ENCODE peak calls at places on chromosomes 13 and 19, in seven cellular contexts. Y is fibroblast of lung, E is body of pancreas, U is mucosa of descending colon, X is esophagus squamous epithelium, V is stomach, P is sigmoid colon. H is an unnamed sample.

GRCh38 chr13:33610471-33611015 is 207.4 kb upstream of the RFC3 start:
- DNase-seq in U (peak; percentile 38), Y (peak; percentile 56), P (no peak), E (peak; percentile 23), X (no peak), V (no peak), H (no peak)

GRCh38 chr13:75581874-75582640 is 32.5 kb downstream of the UCHL3 start:
- DNase-seq in X (no peak), E (no peak), P (no peak), U (no peak), Y (peak; percentile 57), V (no peak), H (no peak)

GRCh38 chr19:1591421-1592022 is 1.1 kb downstream of the MBD3 start:
- DNase-seq in U (no peak), V (no peak), P (no peak), Y (no peak), X (no peak), E (peak; percentile 26), H (no peak)

GRCh38 chr19:10074153-10074552 is 12.0 kb upstream of the SHFL start:
- DNase-seq in Y (no peak), V (no peak), E (no peak), U (no peak), X (no peak), P (no peak), H (no peak)

GRCh38 chr13:35761440-35762252 is 285.2 kb upstream of the MAB21L1 start:
- DNase-seq in U (no peak), P (no peak), Y (no peak), E (no peak), X (no peak), V (no peak), H (no peak)

GRCh38 chr13:110834572-110834971 is 80.3 kb downstream of the ANKRD10 start:
- DNase-seq in V (no peak), U (no peak), X (no peak), P (no peak), E (no peak), Y (no peak), H (no peak)

GRCh38 chr13:28533049-28533436 is 38.1 kb upstream of the FLT1 start:
- DNase-seq in X (no peak), E (no peak), V (no peak), P (no peak), U (no peak), Y (no peak), H (no peak)

GRCh38 chr13:46295531-46296464 is 84.1 kb downstream of the LRRC63 start:
- DNase-seq in X (no peak), P (no peak), E (peak; percentile 14), Y (peak; percentile 96), U (no peak), V (peak; percentile 34), H (peak; percentile 99)

GRCh38 chr13:43304449-43304848 is 281.1 kb downstream of the DNAJC15 start:
- DNase-seq in P (no peak), V (no peak), E (no peak), U (no peak), X (no peak), Y (no peak), H (no peak)

GRCh38 chr19:4984448-4984990 is 15.6 kb downstream of the KDM4B start:
- DNase-seq in V (no peak), E (no peak), Y (no peak), U (no peak), P (no peak), X (no peak), H (no peak)

GRCh38 chr13:41250993-41251392 is 12.4 kb downstream of the MTRF1 start:
- DNase-seq in Y (no peak), X (no peak), P (no peak), U (no peak), V (no peak), E (no peak), H (no peak)

GRCh38 chr13:70841240-70842061 is 733.2 kb upstream of the KLHL1 start:
- DNase-seq in Y (no peak), X (no peak), U (no peak), V (no peak), E (no peak), P (no peak), H (no peak)

GRCh38 chr13:53015044-53015443 is 13.6 kb upstream of the OLFM4 start:
- DNase-seq in E (peak; percentile 45), V (peak; percentile 67), U (no peak), Y (no peak), X (no peak), P (no peak), H (no peak)

GRCh38 chr13:50170447-50171037 is 155.3 kb downstream of the KCNRG start:
- DNase-seq in Y (no peak), U (no peak), E (no peak), P (no peak), X (no peak), V (no peak), H (no peak)

GRCh38 chr13:93876236-93876635 is 603.2 kb downstream of the DCT start:
- DNase-seq in V (no peak), U (no peak), P (no peak), Y (no peak), X (no peak), E (no peak), H (no peak)

GRCh38 chr13:100024023-100024422 is 42.4 kb downstream of the ZIC2 start:
- DNase-seq in P (no peak), V (no peak), X (no peak), E (no peak), Y (no peak), U (no peak), H (no peak)

GRCh38 chr19:48768989-48769713 is 13.8 kb downstream of the FGF21 start:
- DNase-seq in P (no peak), U (no peak), E (peak; percentile 61), Y (peak; percentile 38), X (no peak), V (peak; percentile 54), H (no peak)

GRCh38 chr13:40377783-40378182 is 288.7 kb downstream of the FOXO1 start:
- DNase-seq in E (no peak), V (no peak), Y (peak; percentile 78), P (no peak), X (no peak), U (no peak), H (no peak)

GRCh38 chr13:97423300-97424045 is 10.5 kb upstream of the RAP2A start:
- DNase-seq in U (no peak), V (no peak), X (no peak), Y (no peak), E (peak; percentile 32), P (no peak), H (no peak)

GRCh38 chr19:44863990-44864389 is 17.9 kb downstream of the NECTIN2 start:
- DNase-seq in P (no peak), U (no peak), X (no peak), E (no peak), Y (no peak), V (no peak), H (no peak)

GRCh38 chr13:46171739-46172138 is 10.2 kb downstream of the LCP1 start:
- DNase-seq in Y (no peak), P (no peak), E (no peak), X (no peak), U (no peak), V (no peak), H (no peak)

GRCh38 chr19:41957838-41958366 is 1.2 kb downstream of the RABAC1 start:
- DNase-seq in Y (peak; percentile 81), P (peak; percentile 79), U (peak; percentile 86), E (peak; percentile 84), V (peak; percentile 81), X (no peak), H (peak; percentile 26)

GRCh38 chr19:46859637-46860124 is 1.1 kb upstream of the ARHGAP35 start:
- DNase-seq in V (peak; percentile 46), P (peak; percentile 94), Y (no peak), E (peak; percentile 65), X (no peak), U (peak; percentile 73), H (no peak)

GRCh38 chr19:46860846-46861690 is at the start of gene ARHGAP35:
- DNase-seq in E (peak; percentile 34), X (no peak), V (no peak), Y (no peak), P (no peak), U (peak; percentile 68), H (no peak)

GRCh38 chr19:46852830-46853229 is 2.2 kb upstream of the AP2S1 start:
- DNase-seq in X (no peak), Y (no peak), E (no peak), V (no peak), U (no peak), P (no peak), H (no peak)

GRCh38 chr19:46860125-46860845 is 512 bp upstream of the ARHGAP35 start:
- DNase-seq in X (peak; percentile 87), U (peak; percentile 97), E (peak; percentile 99), P (peak; percentile 100), Y (peak; percentile 98), V (peak; percentile 98), H (peak; percentile 91)

GRCh38 chr19:46856062-46857022 is 4.5 kb upstream of the ARHGAP35 start:
- DNase-seq in U (peak; percentile 94), Y (peak; percentile 94), P (peak; percentile 99), X (peak; percentile 66), V (peak; percentile 96), E (peak; percentile 98), H (peak; percentile 72)
- H3K4me3 ChIP-seq in U (no peak overlapping the region), Y (peak overlapping the region; percentile 15), P (peak overlapping the region; percentile 18), X (peak overlapping the region; percentile 6), V (peak overlapping the region; percentile 44), E (no peak overlapping the region), H (peak overlapping the region; percentile 33)

GRCh38 chr19:23440791-23441190 is 45.5 kb upstream of the ZNF91 start:
- DNase-seq in E (no peak), U (no peak), V (no peak), P (no peak), Y (no peak), X (no peak), H (no peak)

GRCh38 chr19:23437901-23438300 is 42.6 kb upstream of the ZNF91 start:
- DNase-seq in U (no peak), X (no peak), V (no peak), P (no peak), E (no peak), Y (no peak), H (no peak)

GRCh38 chr19:23439623-23440022 is 44.4 kb upstream of the ZNF91 start:
- DNase-seq in V (no peak), E (no peak), Y (no peak), X (no peak), U (no peak), P (no peak), H (no peak)

GRCh38 chr19:23436944-23437343 is 41.7 kb upstream of the ZNF91 start:
- DNase-seq in E (no peak), P (no peak), Y (no peak), V (no peak), X (no peak), U (no peak), H (no peak)

GRCh38 chr19:23440207-23440606 is 44.9 kb upstream of the ZNF91 start:
- DNase-seq in X (no peak), Y (no peak), E (no peak), U (no peak), P (no peak), V (no peak), H (no peak)
- TF ChIP-seq CTCF in X (no peak), Y (no peak), E (no peak), U (no peak), P (no peak), V (no peak), H (peak; percentile 1)

GRCh38 chr19:40702337-40703012 is 12.0 kb upstream of the NUMBL start:
- DNase-seq in E (peak; percentile 57), X (no peak), U (peak; percentile 41), V (peak; percentile 74), Y (peak; percentile 26), P (peak; percentile 84), H (no peak)
- H3K36me3 ChIP-seq in E (peaks cover 24% of the 10 kb centered on the region), X (peaks cover 18% of the 10 kb centered on the region), U (peaks cover 3% of the 10 kb centered on the region), V (peaks cover 91% of the 10 kb centered on the region), Y (peaks cover 18% of the 10 kb centered on the region), P (peaks cover 14% of the 10 kb centered on the region), H (peaks cover 29% of the 10 kb centered on the region)

GRCh38 chr13:30154931-30155330 is 152.4 kb downstream of the KATNAL1 start:
- DNase-seq in X (no peak), E (no peak), U (no peak), V (no peak), P (peak; percentile 57), Y (no peak), H (no peak)
- H3K4me3 ChIP-seq in X (no peak overlapping the region), E (no peak overlapping the region), U (no peak overlapping the region), V (no peak overlapping the region), P (no peak overlapping the region), Y (no peak overlapping the region), H (no peak overlapping the region)